ENCODE peak calls at places on chromosome 21, in seven cellular contexts. M is colonic mucosa, G is upper lobe of right lung, O is fibroblast of pulmonary artery, Z is heart left ventricle, E is PC-3, S is neural crest cell. T is an unnamed sample.

GRCh38 chr21:27722095-27722494 is 755.2 kb upstream of the ADAMTS5 start:
- DNase-seq in E (peak; percentile 7), Z (no peak), M (no peak), S (no peak), G (no peak), O (no peak), T (no peak)

GRCh38 chr21:28154121-28154520 is 838.6 kb downstream of the LTN1 start:
- DNase-seq in Z (no peak), S (no peak), O (no peak), M (no peak), E (no peak), G (no peak), T (no peak)

GRCh38 chr21:41867313-41867712 is 11.8 kb downstream of the PRDM15 start:
- DNase-seq in G (no peak), O (no peak), S (no peak), E (no peak), M (no peak), Z (no peak), T (no peak)

GRCh38 chr21:14685568-14685967 is 139.5 kb upstream of the SAMSN1 start:
- DNase-seq in O (no peak), G (no peak), Z (no peak), M (no peak), E (no peak), S (no peak), T (no peak)

GRCh38 chr21:43734830-43735229 is 15.9 kb downstream of the PDXK start:
- DNase-seq in G (peak; percentile 77), S (no peak), Z (no peak), E (no peak), O (peak; percentile 50), M (no peak), T (no peak)

GRCh38 chr21:34730756-34731445 is 62.1 kb downstream of the CLIC6 start:
- DNase-seq in E (no peak), Z (no peak), G (no peak), O (no peak), M (no peak), S (no peak), T (no peak)

GRCh38 chr21:28357743-28358142 is 634.9 kb downstream of the LTN1 start:
- DNase-seq in Z (no peak), E (no peak), O (no peak), M (no peak), G (no peak), S (no peak), T (no peak)

GRCh38 chr21:28521932-28522826 is 470.5 kb downstream of the LTN1 start:
- DNase-seq in M (no peak), E (peak; percentile 54), G (no peak), O (peak; percentile 69), Z (no peak), S (no peak), T (no peak)

GRCh38 chr21:42059141-42059540 is 12.0 kb upstream of the UMODL1 start:
- DNase-seq in G (peak; percentile 63), Z (no peak), O (no peak), E (no peak), M (no peak), S (no peak), T (peak; percentile 83)

GRCh38 chr21:33076600-33077329 is 6.8 kb downstream of the OLIG1 start:
- DNase-seq in G (no peak), E (no peak), Z (no peak), S (no peak), O (no peak), M (no peak), T (no peak)

GRCh38 chr21:33078907-33079582 is 9.1 kb downstream of the OLIG1 start:
- DNase-seq in M (no peak), Z (no peak), O (peak; percentile 14), S (no peak), E (peak; percentile 86), G (no peak), T (no peak)

GRCh38 chr21:33080776-33081175 is 10.8 kb downstream of the OLIG1 start:
- DNase-seq in Z (no peak), E (no peak), S (no peak), G (no peak), M (no peak), O (no peak), T (no peak)

GRCh38 chr21:33075596-33076195 is 5.8 kb downstream of the OLIG1 start:
- DNase-seq in M (no peak), G (no peak), E (no peak), O (no peak), Z (no peak), S (no peak), T (no peak)

DNA sequence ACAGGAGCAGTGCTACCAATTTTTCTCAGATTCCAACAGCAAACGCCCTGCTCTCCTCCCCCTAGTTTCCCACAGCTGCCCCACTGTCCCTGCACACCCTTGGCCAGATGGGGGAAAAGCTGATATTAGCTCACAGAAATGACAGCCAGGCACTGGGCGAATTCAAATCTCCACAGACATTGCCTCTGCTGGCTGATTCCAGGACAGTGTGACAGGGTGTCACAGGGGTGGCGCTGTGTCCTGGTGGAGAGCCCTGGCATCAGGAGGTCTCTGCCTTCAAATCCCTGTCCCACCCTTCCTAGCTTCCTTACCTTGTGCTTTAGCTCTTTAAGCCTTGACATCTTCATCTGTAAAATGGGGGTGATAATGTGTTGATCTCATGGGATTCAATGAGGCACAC is 10.4 kb downstream of the OLIG1 start:
- DNase-seq in O (no peak), E (no peak), Z (no peak), M (no peak), G (no peak), S (no peak), T (no peak)
- TF ChIP-seq CTCF in O (no peak), E (no peak), Z (no peak), M (no peak), G (no peak), S (no peak), T (no peak)

DNA sequence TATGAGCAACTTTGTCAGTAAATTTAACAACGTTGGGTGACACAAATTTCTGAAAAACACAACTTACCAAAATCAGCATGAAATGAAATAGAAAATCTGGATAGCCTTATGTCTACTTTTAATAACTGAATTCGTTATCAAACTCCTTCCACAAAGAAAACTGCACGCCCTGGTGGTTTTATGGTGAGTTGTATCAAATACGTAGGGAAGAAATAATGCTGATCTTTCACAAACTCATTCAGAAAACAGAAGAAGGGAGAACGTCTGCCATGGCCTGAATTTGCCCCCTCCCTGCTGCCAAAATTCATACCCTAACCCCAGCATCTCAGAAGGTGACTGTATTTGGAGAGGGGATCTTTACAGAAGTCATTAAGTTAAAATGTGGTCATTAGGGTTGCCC is 50.0 kb upstream of the COL18A1 start:
- DNase-seq in O (no peak), M (no peak), S (no peak), Z (no peak), G (no peak), E (peak; percentile 20), T (no peak)
- TF ChIP-seq CTCF in O (no peak), M (no peak), S (no peak), Z (no peak), G (no peak), E (no peak), T (peak; percentile 18)

DNA sequence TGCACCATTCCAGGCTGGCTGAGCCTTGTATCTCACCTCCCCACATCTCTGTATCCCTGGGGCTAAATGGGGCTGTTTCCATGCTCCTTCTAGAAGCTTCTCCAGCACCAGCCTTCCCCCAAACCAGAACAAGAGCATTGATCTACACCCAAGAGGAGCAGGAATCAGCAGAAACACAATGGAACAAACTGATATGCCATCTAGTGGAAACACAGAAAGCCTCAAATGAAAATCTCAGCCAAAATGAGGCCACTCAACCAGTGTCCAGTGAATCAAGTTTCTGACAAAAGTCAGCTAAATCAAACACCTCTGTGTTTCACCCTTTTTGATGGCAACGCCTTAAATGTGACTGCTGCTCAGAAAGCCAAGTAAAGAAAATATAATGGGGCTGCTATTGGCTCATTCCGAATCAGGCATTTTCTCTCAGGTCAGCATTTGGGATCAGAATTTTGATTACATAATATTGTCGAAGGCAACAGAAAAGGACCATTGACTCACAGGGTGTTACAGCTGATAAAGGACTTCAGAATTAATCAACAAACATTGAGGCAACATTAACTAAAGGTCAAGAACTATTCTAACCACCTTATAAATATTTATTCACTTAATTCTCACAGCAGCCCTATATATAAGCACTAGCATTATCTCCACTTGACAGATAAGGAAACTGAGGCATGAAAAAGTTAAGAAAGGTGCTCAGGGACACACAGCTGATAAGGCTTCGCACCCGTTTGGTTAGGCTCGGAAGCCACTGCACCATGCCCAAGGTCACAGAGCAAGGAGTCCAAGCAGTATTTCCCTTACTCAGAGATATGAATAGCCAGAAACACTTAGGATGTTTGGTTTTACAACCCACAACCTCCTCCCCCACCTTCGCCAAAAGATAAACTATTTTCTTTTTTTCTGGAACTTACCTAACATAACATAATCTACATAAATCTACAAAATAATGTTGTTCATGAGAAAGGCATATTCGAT is 85.8 kb upstream of the KCNJ15 start:
- DNase-seq in Z (no peak), M (no peak), G (no peak), E (peak; percentile 16), S (no peak), O (peak; percentile 6), T (no peak)
- TF ChIP-seq CTCF in Z (no peak), M (no peak), G (peak; percentile 2), E (no peak), S (no peak), O (peak; percentile 29), T (peak; percentile 46)

GRCh38 chr21:20971296-20971921 is 26.8 kb upstream of the NCAM2 start:
- DNase-seq in G (no peak), S (peak; percentile 46), M (peak; percentile 23), O (peak; percentile 69), Z (no peak), E (peak; percentile 62), T (no peak)
- TF ChIP-seq CTCF in G (peak; percentile 44), S (peak; percentile 77), M (peak; percentile 17), O (peak; percentile 60), Z (peak; percentile 32), E (peak; percentile 72), T (peak; percentile 94)

GRCh38 chr21:37912616-37913015 is 3.6 kb downstream of the KCNJ6 start:
- DNase-seq in M (no peak), E (no peak), G (no peak), Z (no peak), O (no peak), S (no peak), T (no peak)

GRCh38 chr21:37914211-37914900 is 1.9 kb downstream of the KCNJ6 start:
- DNase-seq in M (no peak), G (peak; percentile 73), E (peak; percentile 14), Z (no peak), S (peak; percentile 50), O (peak; percentile 15), T (no peak)

GRCh38 chr21:37907076-37907475 is 9.2 kb downstream of the KCNJ6 start:
- DNase-seq in O (no peak), Z (no peak), M (no peak), G (no peak), E (peak; percentile 23), S (no peak), T (no peak)

GRCh38 chr21:37908691-37909090 is 7.6 kb downstream of the KCNJ6 start:
- DNase-seq in Z (no peak), E (no peak), S (no peak), O (no peak), G (no peak), M (no peak), T (no peak)

GRCh38 chr21:37909936-37910335 is 6.3 kb downstream of the KCNJ6 start:
- DNase-seq in S (no peak), E (no peak), Z (no peak), M (no peak), G (no peak), O (no peak), T (no peak)
- TF ChIP-seq CTCF in S (peak; percentile 38), E (peak; percentile 41), Z (no peak), M (no peak), G (no peak), O (no peak), T (peak; percentile 28)

T was measured in chondrocyte.